ENCODE peak calls at places on chromosomes 5 and 9, in four cellular contexts. One of them, this sample, is unnamed.

GRCh38 chr5:172846677-172847076 is 12.6 kb downstream of the ERGIC1 start:
- DNase-seq in glutamatergic neuron: no peak
- DNase-seq in activated CD8-positive, alpha-beta T cell treated with anti-CD3 and anti-CD28 coated beads for 36 hours: no peak
- DNase-seq in GM10248: no peak
- DNase-seq in this sample: no peak

GRCh38 chr9:123033352-123033751 is at the start of gene GPR21:
- DNase-seq in glutamatergic neuron: no peak
- DNase-seq in activated CD8-positive, alpha-beta T cell treated with anti-CD3 and anti-CD28 coated beads for 36 hours: no peak
- DNase-seq in GM10248: no peak
- DNase-seq in this sample: peak

GRCh38 chr5:170121321-170121720 is 15.6 kb downstream of the FOXI1 start:
- DNase-seq in activated CD8-positive, alpha-beta T cell treated with anti-CD3 and anti-CD28 coated beads for 36 hours: no peak
- DNase-seq in GM10248: no peak
- DNase-seq in glutamatergic neuron: no peak
- DNase-seq in this sample: no peak

GRCh38 chr5:103293099-103293498 is 34.5 kb downstream of the MACIR start:
- DNase-seq in glutamatergic neuron: no peak
- DNase-seq in activated CD8-positive, alpha-beta T cell treated with anti-CD3 and anti-CD28 coated beads for 36 hours: no peak
- DNase-seq in GM10248: no peak
- DNase-seq in this sample: no peak

GRCh38 chr9:126412945-126413344 is 86.3 kb downstream of the MVB12B start:
- DNase-seq in GM10248: no peak
- DNase-seq in glutamatergic neuron: no peak
- DNase-seq in activated CD8-positive, alpha-beta T cell treated with anti-CD3 and anti-CD28 coated beads for 36 hours: no peak
- DNase-seq in this sample: no peak

GRCh38 chr5:140576776-140577201 is 12.2 kb downstream of the SLC35A4 start:
- DNase-seq in glutamatergic neuron: no peak
- DNase-seq in GM10248: no peak
- DNase-seq in activated CD8-positive, alpha-beta T cell treated with anti-CD3 and anti-CD28 coated beads for 36 hours: no peak
- DNase-seq in this sample: no peak

GRCh38 chr9:113990570-113990907 is 87.6 kb downstream of the AMBP start:
- DNase-seq in GM10248: no peak
- DNase-seq in activated CD8-positive, alpha-beta T cell treated with anti-CD3 and anti-CD28 coated beads for 36 hours: no peak
- DNase-seq in glutamatergic neuron: no peak
- DNase-seq in this sample: no peak

GRCh38 chr9:76732341-76732958 is 31.8 kb upstream of the PCA3 start:
- DNase-seq in glutamatergic neuron: no peak
- DNase-seq in GM10248: no peak
- DNase-seq in activated CD8-positive, alpha-beta T cell treated with anti-CD3 and anti-CD28 coated beads for 36 hours: no peak
- DNase-seq in this sample: no peak

GRCh38 chr9:121620777-121621437 is 30.5 kb upstream of the DAB2IP start:
- DNase-seq in activated CD8-positive, alpha-beta T cell treated with anti-CD3 and anti-CD28 coated beads for 36 hours: peak
- DNase-seq in glutamatergic neuron: peak
- DNase-seq in GM10248: peak
- DNase-seq in this sample: peak

GRCh38 chr9:125867752-125868400 is 120.7 kb downstream of the PBX3 start:
- DNase-seq in activated CD8-positive, alpha-beta T cell treated with anti-CD3 and anti-CD28 coated beads for 36 hours: no peak
- DNase-seq in glutamatergic neuron: no peak
- DNase-seq in GM10248: no peak
- DNase-seq in this sample: no peak

GRCh38 chr5:173303878-173304590 is 24.2 kb downstream of the STC2 start:
- DNase-seq in GM10248: no peak
- DNase-seq in activated CD8-positive, alpha-beta T cell treated with anti-CD3 and anti-CD28 coated beads for 36 hours: peak
- DNase-seq in glutamatergic neuron: no peak
- DNase-seq in this sample: no peak

GRCh38 chr5:58457040-58457439 is 2.8 kb downstream of the PLK2 start:
- DNase-seq in activated CD8-positive, alpha-beta T cell treated with anti-CD3 and anti-CD28 coated beads for 36 hours: no peak
- DNase-seq in GM10248: no peak
- DNase-seq in glutamatergic neuron: no peak
- DNase-seq in this sample: no peak

GRCh38 chr9:91639054-91639453 is 215.4 kb upstream of the NFIL3 start:
- DNase-seq in glutamatergic neuron: no peak
- DNase-seq in GM10248: no peak
- DNase-seq in activated CD8-positive, alpha-beta T cell treated with anti-CD3 and anti-CD28 coated beads for 36 hours: no peak
- DNase-seq in this sample: no peak

GRCh38 chr5:10453564-10453963 is 11.9 kb downstream of the ROPN1L start:
- DNase-seq in glutamatergic neuron: no peak
- DNase-seq in activated CD8-positive, alpha-beta T cell treated with anti-CD3 and anti-CD28 coated beads for 36 hours: no peak
- DNase-seq in GM10248: no peak
- DNase-seq in this sample: no peak

GRCh38 chr9:31393240-31393639 is 991.2 kb upstream of the ACO1 start:
- DNase-seq in GM10248: no peak
- DNase-seq in activated CD8-positive, alpha-beta T cell treated with anti-CD3 and anti-CD28 coated beads for 36 hours: no peak
- DNase-seq in glutamatergic neuron: no peak
- DNase-seq in this sample: no peak

GRCh38 chr9:34577635-34578240 is 11.8 kb downstream of the CNTFR start:
- DNase-seq in activated CD8-positive, alpha-beta T cell treated with anti-CD3 and anti-CD28 coated beads for 36 hours: no peak
- DNase-seq in GM10248: no peak
- DNase-seq in glutamatergic neuron: peak
- DNase-seq in this sample: no peak

GRCh38 chr5:127294829-127295228 is 4.2 kb downstream of the MEGF10 start:
- DNase-seq in GM10248: no peak
- DNase-seq in glutamatergic neuron: no peak
- DNase-seq in activated CD8-positive, alpha-beta T cell treated with anti-CD3 and anti-CD28 coated beads for 36 hours: no peak
- DNase-seq in this sample: no peak

GRCh38 chr9:8766096-8766495 is 966.5 kb upstream of the DMAC1 start:
- DNase-seq in glutamatergic neuron: no peak
- DNase-seq in GM10248: no peak
- DNase-seq in activated CD8-positive, alpha-beta T cell treated with anti-CD3 and anti-CD28 coated beads for 36 hours: no peak
- DNase-seq in this sample: no peak

GRCh38 chr9:128118472-128118857 is 9.1 kb downstream of the PTGES2 start:
- DNase-seq in glutamatergic neuron: peak
- DNase-seq in GM10248: no peak
- DNase-seq in activated CD8-positive, alpha-beta T cell treated with anti-CD3 and anti-CD28 coated beads for 36 hours: no peak
- DNase-seq in this sample: no peak

GRCh38 chr5:74188341-74188740 is 452.2 kb downstream of the ENC1 start:
- DNase-seq in glutamatergic neuron: no peak
- DNase-seq in GM10248: no peak
- DNase-seq in activated CD8-positive, alpha-beta T cell treated with anti-CD3 and anti-CD28 coated beads for 36 hours: no peak
- DNase-seq in this sample: no peak

GRCh38 chr5:19987594-19988345 is at the start of gene CDH18:
- DNase-seq in GM10248: no peak
- DNase-seq in glutamatergic neuron: peak
- DNase-seq in activated CD8-positive, alpha-beta T cell treated with anti-CD3 and anti-CD28 coated beads for 36 hours: no peak
- DNase-seq in this sample: peak

GRCh38 chr9:134459164-134459563 is 132.9 kb downstream of the RXRA start:
- DNase-seq in GM10248: no peak
- DNase-seq in glutamatergic neuron: no peak
- DNase-seq in activated CD8-positive, alpha-beta T cell treated with anti-CD3 and anti-CD28 coated beads for 36 hours: no peak
- DNase-seq in this sample: no peak

GRCh38 chr5:43401827-43402226 is 10.4 kb downstream of the CCL28 start:
- DNase-seq in activated CD8-positive, alpha-beta T cell treated with anti-CD3 and anti-CD28 coated beads for 36 hours: no peak
- DNase-seq in glutamatergic neuron: no peak
- DNase-seq in GM10248: no peak
- DNase-seq in this sample: no peak

GRCh38 chr5:114360816-114361723 is 800 bp upstream of the KCNN2 start:
- DNase-seq in GM10248: peak
- DNase-seq in activated CD8-positive, alpha-beta T cell treated with anti-CD3 and anti-CD28 coated beads for 36 hours: peak
- DNase-seq in glutamatergic neuron: peak
- DNase-seq in this sample: peak

GRCh38 chr9:95229230-95229933 is 88.1 kb downstream of the FANCC start:
- DNase-seq in activated CD8-positive, alpha-beta T cell treated with anti-CD3 and anti-CD28 coated beads for 36 hours: no peak
- DNase-seq in glutamatergic neuron: no peak
- DNase-seq in GM10248: no peak
- DNase-seq in this sample: no peak

GRCh38 chr9:95224371-95225015 is 93.0 kb downstream of the FANCC start:
- DNase-seq in activated CD8-positive, alpha-beta T cell treated with anti-CD3 and anti-CD28 coated beads for 36 hours: no peak
- DNase-seq in glutamatergic neuron: no peak
- DNase-seq in GM10248: no peak
- DNase-seq in this sample: no peak

GRCh38 chr9:95226921-95227320 is 90.6 kb downstream of the FANCC start:
- DNase-seq in GM10248: no peak
- DNase-seq in activated CD8-positive, alpha-beta T cell treated with anti-CD3 and anti-CD28 coated beads for 36 hours: no peak
- DNase-seq in glutamatergic neuron: no peak
- DNase-seq in this sample: no peak

GRCh38 chr9:95225016-95225745 is 92.3 kb downstream of the FANCC start:
- DNase-seq in glutamatergic neuron: no peak
- DNase-seq in GM10248: no peak
- DNase-seq in activated CD8-positive, alpha-beta T cell treated with anti-CD3 and anti-CD28 coated beads for 36 hours: no peak
- DNase-seq in this sample: no peak

GRCh38 chr9:95230046-95230445 is 87.5 kb downstream of the FANCC start:
- DNase-seq in glutamatergic neuron: no peak
- DNase-seq in activated CD8-positive, alpha-beta T cell treated with anti-CD3 and anti-CD28 coated beads for 36 hours: no peak
- DNase-seq in GM10248: no peak
- DNase-seq in this sample: no peak
- TF ChIP-seq CTCF in glutamatergic neuron: no peak
- TF ChIP-seq CTCF in activated CD8-positive, alpha-beta T cell treated with anti-CD3 and anti-CD28 coated beads for 36 hours: no peak
- TF ChIP-seq CTCF in GM10248: no peak
- TF ChIP-seq CTCF in this sample: no peak

DNA sequence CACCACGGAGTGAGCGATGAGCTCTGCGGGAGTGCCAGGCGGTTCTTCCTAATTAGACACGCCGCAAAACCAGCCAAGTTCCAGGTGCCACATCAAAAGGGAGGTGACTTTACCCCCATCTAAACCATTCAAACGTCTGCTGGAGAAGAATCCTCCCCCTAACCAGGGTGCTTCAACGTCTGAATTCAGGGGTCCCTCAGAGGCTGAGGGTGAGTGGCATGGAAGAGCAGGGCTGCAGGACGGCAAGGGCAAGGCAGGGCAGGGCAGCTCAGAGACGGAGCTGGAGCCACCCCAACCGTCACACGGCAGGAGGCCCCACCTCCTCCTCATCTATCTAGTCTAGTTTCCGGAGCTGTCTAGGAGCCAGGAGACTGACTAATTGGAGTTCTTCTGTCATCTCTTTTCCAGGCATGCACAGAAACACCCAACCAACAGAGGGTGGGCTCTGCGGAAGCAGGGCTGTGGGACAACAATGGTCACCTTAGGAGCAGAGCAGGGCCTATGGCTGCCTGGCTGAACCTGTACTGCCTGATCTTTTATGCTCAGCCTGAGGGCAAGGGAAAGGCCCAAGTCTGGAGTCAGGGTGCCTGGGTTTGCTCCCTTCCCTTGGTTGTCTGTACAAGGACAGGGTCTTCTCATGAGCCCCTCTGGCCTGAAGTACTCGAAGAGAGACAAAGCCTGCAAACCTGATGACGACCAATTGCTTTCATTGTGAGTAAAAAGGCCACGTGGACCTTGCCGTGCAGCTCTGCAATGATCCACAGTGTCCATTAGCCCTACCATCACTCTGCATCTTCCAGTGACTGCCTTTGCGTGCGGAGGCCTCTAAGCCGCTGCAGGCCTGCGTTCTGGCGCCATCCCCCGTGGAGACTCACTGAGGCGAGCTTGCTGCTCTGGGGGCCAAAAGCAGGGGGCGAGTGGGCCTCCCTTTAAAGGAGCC is 81.0 kb upstream of the SLC25A51 start:
- DNase-seq in glutamatergic neuron: no peak
- DNase-seq in activated CD8-positive, alpha-beta T cell treated with anti-CD3 and anti-CD28 coated beads for 36 hours: no peak
- DNase-seq in GM10248: no peak
- DNase-seq in this sample: no peak
- TF ChIP-seq CTCF in glutamatergic neuron: no peak
- TF ChIP-seq CTCF in activated CD8-positive, alpha-beta T cell treated with anti-CD3 and anti-CD28 coated beads for 36 hours: no peak
- TF ChIP-seq CTCF in GM10248: no peak
- TF ChIP-seq CTCF in this sample: no peak

GRCh38 chr9:21789541-21790037 is 12.8 kb upstream of the MTAP start:
- DNase-seq in glutamatergic neuron: peak
- DNase-seq in GM10248: peak
- DNase-seq in activated CD8-positive, alpha-beta T cell treated with anti-CD3 and anti-CD28 coated beads for 36 hours: peak
- DNase-seq in this sample: peak
- TF ChIP-seq CTCF in glutamatergic neuron: peak
- TF ChIP-seq CTCF in GM10248: peak
- TF ChIP-seq CTCF in activated CD8-positive, alpha-beta T cell treated with anti-CD3 and anti-CD28 coated beads for 36 hours: peak
- TF ChIP-seq CTCF in this sample: peak

GRCh38 chr5:66807743-66808142 is 211.6 kb downstream of the MAST4 start:
- DNase-seq in GM10248: no peak
- DNase-seq in glutamatergic neuron: no peak
- DNase-seq in activated CD8-positive, alpha-beta T cell treated with anti-CD3 and anti-CD28 coated beads for 36 hours: no peak
- DNase-seq in this sample: no peak
- TF ChIP-seq CTCF in GM10248: no peak
- TF ChIP-seq CTCF in glutamatergic neuron: no peak
- TF ChIP-seq CTCF in activated CD8-positive, alpha-beta T cell treated with anti-CD3 and anti-CD28 coated beads for 36 hours: no peak
- TF ChIP-seq CTCF in this sample: no peak